ENCODE peak calls at places on chromosomes 11 and 22, in ten cellular contexts. I is T-helper 2 cell; X is iris pigment epithelial cell; E is GM10248; T is NCI-H82; Z is NCI-H2171 treated with DMSO at 0.1 percent for 48 hours; K is fibroblast of lung; G is right cardiac atrium; N is activated CD4-positive, CD25-positive, alpha-beta regulatory T cell; P is epithelial cell of esophagus. R is an unnamed sample.
A peak's percentile ranks its signal among the peaks of the same experiment; 100 is the strongest.

GRCh38 chr22:49894321-49895072 is 23.7 kb downstream of the ALG12 start:
- DNase-seq in K (no peak), X (no peak), E (no peak), P (peak; percentile 14), T (no peak), Z (no peak), I (no peak), N (no peak), G (no peak), R (no peak)

GRCh38 chr11:69917529-69917928 is 98.3 kb upstream of the FGF3 start:
- DNase-seq in N (no peak), I (no peak), G (no peak), E (no peak), P (no peak), K (no peak), X (no peak), T (no peak), Z (no peak), R (no peak)

GRCh38 chr11:95715777-95716241 is 73.8 kb downstream of the FAM76B start:
- DNase-seq in N (no peak), I (peak; percentile 61), P (peak; percentile 80), E (peak; percentile 27), T (no peak), G (no peak), K (peak; percentile 97), X (peak; percentile 24), Z (peak; percentile 17), R (no peak)

GRCh38 chr11:13008625-13009475 is at the start of gene RASSF10:
- DNase-seq in I (peak; percentile 20), Z (no peak), N (no peak), P (peak; percentile 91), X (peak; percentile 14), E (peak; percentile 14), K (peak; percentile 70), G (peak; percentile 91), T (peak; percentile 54), R (no peak)

GRCh38 chr11:83280256-83280655 is 5.9 kb downstream of the CCDC90B start:
- DNase-seq in X (peak; percentile 67), N (no peak), T (no peak), I (no peak), P (no peak), G (no peak), Z (no peak), K (peak; percentile 57), E (no peak), R (no peak)

GRCh38 chr11:66328036-66328306 is 8.3 kb downstream of the RIN1 start:
- DNase-seq in T (no peak), K (no peak), E (no peak), G (peak; percentile 60), X (no peak), Z (no peak), N (no peak), P (peak; percentile 53), I (no peak), R (peak; percentile 27)

GRCh38 chr11:113048820-113049555 is 87.8 kb downstream of the NCAM1 start:
- DNase-seq in N (no peak), I (no peak), G (no peak), P (peak; percentile 84), X (peak; percentile 86), Z (no peak), K (peak; percentile 71), T (no peak), E (no peak), R (no peak)

GRCh38 chr22:49889071-49889470 is 29.2 kb downstream of the ALG12 start:
- DNase-seq in E (no peak), N (no peak), Z (no peak), I (no peak), K (peak; percentile 70), T (no peak), G (no peak), X (no peak), P (no peak), R (no peak)

GRCh38 chr22:32644252-32645100 is 157.0 kb upstream of the TIMP3 start:
- DNase-seq in K (peak; percentile 48), I (peak; percentile 80), X (peak; percentile 20), Z (peak; percentile 95), T (no peak), E (no peak), P (peak; percentile 97), N (no peak), G (peak; percentile 82), R (no peak)

GRCh38 chr11:789951-790350 is at the start of gene CEND1:
- DNase-seq in I (peak; percentile 75), G (no peak), X (peak; percentile 40), Z (peak; percentile 13), T (peak; percentile 67), E (peak; percentile 81), N (no peak), K (peak; percentile 34), P (peak; percentile 44), R (no peak)

GRCh38 chr11:77073328-77074001 is 6.7 kb downstream of the CAPN5 start:
- DNase-seq in I (no peak), G (peak; percentile 94), E (no peak), P (peak; percentile 58), Z (no peak), X (peak; percentile 95), N (no peak), K (peak; percentile 93), T (peak; percentile 70), R (peak; percentile 44)

GRCh38 chr22:31829505-31829904 is 75.7 kb downstream of the DEPDC5 start:
- DNase-seq in I (peak; percentile 33), Z (peak; percentile 89), K (peak; percentile 95), P (peak; percentile 93), N (no peak), T (no peak), X (peak; percentile 97), G (no peak), E (peak; percentile 22), R (peak; percentile 35)

GRCh38 chr11:17734986-17735822 is 623 bp downstream of the KCNC1 start:
- DNase-seq in N (no peak), P (peak; percentile 75), G (peak; percentile 90), Z (peak; percentile 14), T (peak; percentile 63), E (peak; percentile 65), I (peak; percentile 46), X (peak; percentile 77), K (peak; percentile 79), R (peak; percentile 30)

GRCh38 chr11:81497202-81497804 is 1236.4 kb downstream of the FAM181B start:
- DNase-seq in K (peak; percentile 6), N (no peak), Z (peak; percentile 3), P (peak; percentile 50), I (peak; percentile 34), T (peak; percentile 65), X (peak; percentile 21), E (peak; percentile 31), G (no peak), R (peak; percentile 27)

GRCh38 chr22:29700206-29700948 is 19.4 kb upstream of the CABP7 start:
- DNase-seq in E (no peak), T (no peak), N (no peak), K (peak; percentile 65), Z (peak; percentile 68), I (no peak), G (no peak), X (no peak), P (no peak), R (no peak)

GRCh38 chr22:33221566-33221965 is 163.4 kb upstream of the SYN3 start:
- DNase-seq in N (no peak), K (no peak), T (no peak), Z (no peak), I (no peak), G (no peak), E (no peak), P (no peak), X (no peak), R (no peak)

GRCh38 chr11:34749666-34750659 is 129.1 kb downstream of the EHF start:
- DNase-seq in P (peak; percentile 86), G (peak; percentile 77), X (peak; percentile 98), I (no peak), Z (no peak), T (no peak), K (peak; percentile 82), N (no peak), E (no peak), R (peak; percentile 76)

GRCh38 chr11:33893711-33894401 is 2.0 kb upstream of the LMO2 start:
- DNase-seq in P (no peak), N (no peak), K (peak; percentile 61), G (no peak), I (peak; percentile 74), T (peak; percentile 5), E (peak; percentile 71), Z (no peak), X (peak; percentile 37), R (no peak)

GRCh38 chr11:67022961-67023956 is at the start of gene SYT12:
- DNase-seq in K (peak; percentile 45), N (no peak), P (peak; percentile 46), E (peak; percentile 39), Z (peak; percentile 25), X (peak; percentile 29), I (peak; percentile 21), G (peak; percentile 68), T (no peak), R (no peak)